ENCODE peak calls at places on chromosome 17, in nine cellular contexts. V is small intestine, T is cardiac muscle cell, J is PC-3, N is SJSA1, U is aorta, K is uterus, W is IMR-90, A is testis. F is an unnamed sample. For H3K27me3, the result is how much of the 10 kb centered on the place peaks cover.

GRCh38 chr17:77618173-77618572 is 340.3 kb upstream of the TNRC6C start:
- DNase-seq in V (no peak), T (no peak), J (no peak), N (no peak), U (peak), K (no peak), W (no peak), A (no peak), F (peak)

GRCh38 chr17:50064253-50064991 is 8.5 kb downstream of the ITGA3 start:
- DNase-seq in V (no peak), T (peak), J (peak), N (peak), U (peak), K (peak), W (peak), A (peak), F (no peak)

GRCh38 chr17:59357219-59357699 is 25.8 kb downstream of the YPEL2 start:
- DNase-seq in V (no peak), T (no peak), J (no peak), N (no peak), U (no peak), K (no peak), W (no peak), A (no peak), F (no peak)

GRCh38 chr17:73478768-73479424 is 165.3 kb downstream of the SDK2 start:
- DNase-seq in V (no peak), T (no peak), J (peak), N (no peak), U (no peak), K (no peak), W (no peak), A (no peak), F (no peak)

GRCh38 chr17:72579990-72580320 is 459.1 kb downstream of the SOX9 start:
- DNase-seq in V (no peak), T (no peak), J (no peak), N (no peak), U (no peak), K (no peak), W (no peak), A (no peak), F (no peak)

GRCh38 chr17:45677770-45678169 is 106.3 kb upstream of the CRHR1 start:
- DNase-seq in V (no peak), T (no peak), J (peak), N (no peak), U (no peak), K (no peak), W (peak), A (no peak), F (no peak)

GRCh38 chr17:73410586-73411329 is 99.0 kb upstream of the CDC42EP4 start:
- DNase-seq in V (no peak), T (no peak), J (no peak), N (no peak), U (peak), K (no peak), W (no peak), A (peak), F (no peak)

GRCh38 chr17:73711184-73711583 is 66.9 kb upstream of the SDK2 start:
- DNase-seq in V (no peak), T (no peak), J (no peak), N (no peak), U (no peak), K (no peak), W (no peak), A (no peak), F (no peak)

GRCh38 chr17:66633322-66633965 is 201.5 kb upstream of the CACNG5 start:
- DNase-seq in V (peak), T (peak), J (no peak), N (no peak), U (no peak), K (no peak), W (peak), A (no peak), F (no peak)

GRCh38 chr17:31918701-31919128 is 17.2 kb upstream of the UTP6 start:
- DNase-seq in V (no peak), T (no peak), J (no peak), N (peak), U (no peak), K (no peak), W (peak), A (no peak), F (no peak)

GRCh38 chr17:4935650-4936049 is 3.6 kb downstream of the GP1BA start:
- DNase-seq in V (no peak), T (no peak), J (no peak), N (no peak), U (no peak), K (no peak), W (no peak), A (no peak), F (no peak)

GRCh38 chr17:45127209-45127582 is 5.1 kb downstream of the PLCD3 start:
- DNase-seq in V (peak), T (peak), J (no peak), N (no peak), U (no peak), K (no peak), W (no peak), A (no peak), F (no peak)

GRCh38 chr17:21551081-21551881 is 141.0 kb upstream of the KCNJ18 start:
- DNase-seq in V (peak), T (peak), J (peak), N (peak), U (peak), K (peak), W (peak), A (peak), F (peak)

GRCh38 chr17:58327363-58328194 is 1.0 kb downstream of the TSPOAP1 start:
- DNase-seq in V (no peak), T (no peak), J (no peak), N (no peak), U (peak), K (no peak), W (no peak), A (no peak), F (no peak)

GRCh38 chr17:55911186-55911585 is 160.3 kb downstream of the PCTP start:
- DNase-seq in V (no peak), T (no peak), J (no peak), N (no peak), U (no peak), K (no peak), W (no peak), A (no peak), F (no peak)

GRCh38 chr17:10526517-10526916 is 8.2 kb upstream of the MYH1 start:
- DNase-seq in V (no peak), T (no peak), J (no peak), N (no peak), U (no peak), K (no peak), W (no peak), A (peak), F (no peak)

GRCh38 chr17:65393514-65393913 is 167.9 kb downstream of the AXIN2 start:
- DNase-seq in V (no peak), T (no peak), J (no peak), N (no peak), U (no peak), K (no peak), W (no peak), A (no peak), F (no peak)

GRCh38 chr17:9050801-9051401 is 29.6 kb downstream of the NTN1 start:
- DNase-seq in V (no peak), T (no peak), J (peak), N (peak), U (no peak), K (no peak), W (no peak), A (no peak), F (no peak)

GRCh38 chr17:4837471-4838305 is 4.5 kb downstream of the MINK1 start:
- DNase-seq in V (no peak), T (no peak), J (no peak), N (no peak), U (no peak), K (no peak), W (no peak), A (peak), F (no peak)

GRCh38 chr17:64472564-64472963 is 23.6 kb downstream of the MILR1 start:
- DNase-seq in V (no peak), T (no peak), J (no peak), N (no peak), U (no peak), K (no peak), W (no peak), A (no peak), F (no peak)

GRCh38 chr17:65052585-65052984 is 4.0 kb downstream of the GNA13 start:
- DNase-seq in V (no peak), T (no peak), J (no peak), N (peak), U (no peak), K (no peak), W (no peak), A (no peak), F (no peak)

GRCh38 chr17:57033296-57033695 is 51.8 kb upstream of the AKAP1 start:
- DNase-seq in V (no peak), T (peak), J (peak), N (no peak), U (no peak), K (no peak), W (no peak), A (peak), F (no peak)

GRCh38 chr17:54727624-54728023 is 173.0 kb upstream of the TOM1L1 start:
- DNase-seq in V (no peak), T (no peak), J (no peak), N (no peak), U (no peak), K (no peak), W (no peak), A (no peak), F (no peak)

GRCh38 chr17:27544350-27545131 is 86.4 kb upstream of the LGALS9 start:
- DNase-seq in V (no peak), T (no peak), J (no peak), N (no peak), U (peak), K (no peak), W (peak), A (no peak), F (peak)

GRCh38 chr17:15918261-15918660 is 26.7 kb upstream of the ADORA2B start:
- DNase-seq in V (no peak), T (no peak), J (peak), N (no peak), U (no peak), K (no peak), W (no peak), A (no peak), F (no peak)

GRCh38 chr17:15917021-15917438 is 27.9 kb upstream of the ADORA2B start:
- DNase-seq in V (no peak), T (no peak), J (no peak), N (no peak), U (no peak), K (no peak), W (no peak), A (no peak), F (no peak)

GRCh38 chr17:15918661-15919259 is 26.2 kb upstream of the ADORA2B start:
- DNase-seq in V (no peak), T (no peak), J (peak), N (no peak), U (no peak), K (no peak), W (no peak), A (no peak), F (no peak)

GRCh38 chr17:15915996-15916395 is 28.9 kb upstream of the ADORA2B start:
- DNase-seq in V (no peak), T (no peak), J (no peak), N (no peak), U (no peak), K (no peak), W (no peak), A (no peak), F (no peak)

DNA sequence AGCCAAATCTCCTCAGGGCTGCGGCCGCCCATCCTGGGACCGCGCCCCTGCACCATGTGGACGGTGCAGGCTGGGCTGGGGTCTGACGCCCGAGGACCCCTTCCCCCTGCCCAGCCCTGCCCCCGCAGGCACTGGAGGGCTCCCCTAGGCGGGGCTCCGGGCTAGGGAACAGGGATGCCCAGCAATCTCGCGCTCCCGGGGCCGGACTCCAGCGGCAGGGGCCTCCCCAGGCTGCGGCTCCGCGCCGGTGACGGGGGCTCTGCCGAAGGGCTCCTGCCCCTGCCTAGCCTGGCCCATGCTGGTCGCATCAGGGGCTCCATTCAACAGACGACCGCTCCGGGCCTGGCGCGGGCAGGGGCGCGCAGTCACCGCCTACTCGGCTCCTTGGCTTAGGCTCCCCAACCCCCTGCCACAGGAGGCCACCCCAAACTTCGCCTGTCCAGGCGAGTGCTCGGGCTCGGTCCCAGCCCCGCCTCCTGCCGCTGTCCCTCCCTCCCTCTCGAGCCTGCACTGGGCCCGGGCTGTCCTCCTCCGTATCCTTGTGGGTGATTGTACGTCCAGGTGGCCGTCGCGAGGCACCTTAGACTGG is 27.4 kb upstream of the ADORA2B start:
- DNase-seq in V (no peak), T (no peak), J (no peak), N (no peak), U (no peak), K (no peak), W (no peak), A (no peak), F (no peak)
- H3K27me3 ChIP-seq in V (under half), T (under half), J (under half), N (under half), U (under half), K (under half), W (under half), A (under half), F (under half)

DNA sequence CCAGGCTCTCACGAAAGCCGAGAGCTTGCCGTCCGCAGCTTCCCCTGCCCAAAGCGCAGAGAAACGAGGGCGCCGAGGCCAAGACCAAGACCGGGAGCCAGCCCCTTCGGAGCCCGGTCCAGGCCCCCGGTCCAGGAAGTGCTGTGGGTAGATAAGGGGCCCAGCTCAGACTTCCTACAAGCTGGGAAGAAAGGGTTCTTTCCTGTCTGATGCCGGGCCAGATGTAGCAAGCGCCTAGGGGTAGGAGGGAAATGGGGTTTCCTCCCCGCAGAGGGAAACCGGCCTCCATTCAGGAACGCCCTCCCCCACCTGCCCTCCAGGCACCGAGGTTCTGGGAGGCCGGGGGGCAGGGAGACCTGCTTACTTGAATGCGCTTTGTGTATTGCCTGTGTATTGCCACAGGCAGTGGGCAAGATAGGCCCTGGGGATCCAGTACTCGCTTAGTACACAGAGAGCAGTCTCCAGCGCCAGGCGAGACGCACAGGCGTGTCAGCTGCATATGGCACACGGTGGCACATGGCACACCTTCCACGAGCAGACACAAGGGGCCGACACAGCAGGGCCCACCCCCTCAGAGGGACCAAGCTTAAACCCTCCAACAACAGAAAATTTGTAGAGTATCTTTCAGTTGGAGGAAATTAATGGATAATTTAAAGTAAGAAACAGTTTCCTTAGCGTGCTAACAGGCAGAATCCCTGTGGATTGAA is 1.0 kb upstream of the CYB561 start:
- DNase-seq in V (peak), T (no peak), J (peak), N (no peak), U (no peak), K (no peak), W (no peak), A (peak), F (peak)
- H3K27me3 ChIP-seq in V (under half), T (under half), J (under half), N (under half), U (under half), K (under half), W (under half), A (under half), F (under half)

GRCh38 chr17:39668141-39668924 is at the start of gene PNMT:
- DNase-seq in V (peak), T (peak), J (peak), N (peak), U (peak), K (peak), W (peak), A (peak), F (no peak)
- H3K27me3 ChIP-seq in V (under half), T (under half), J (under half), N (under half), U (under half), K (under half), W (under half), A (under half), F (under half)

GRCh38 chr17:7914771-7915610 is 1.1 kb downstream of the RNF227 start:
- DNase-seq in V (peak), T (peak), J (peak), N (no peak), U (no peak), K (peak), W (peak), A (peak), F (no peak)

GRCh38 chr17:7916799-7917198 is 710 bp upstream of the RNF227 start:
- DNase-seq in V (no peak), T (no peak), J (no peak), N (no peak), U (peak), K (peak), W (peak), A (no peak), F (peak)

GRCh38 chr17:7912927-7913524 is 3.1 kb downstream of the RNF227 start:
- DNase-seq in V (peak), T (peak), J (peak), N (no peak), U (no peak), K (no peak), W (peak), A (peak), F (peak)

GRCh38 chr17:7916383-7916677 is 241 bp upstream of the RNF227 start:
- DNase-seq in V (no peak), T (no peak), J (no peak), N (no peak), U (peak), K (no peak), W (no peak), A (no peak), F (no peak)

DNA sequence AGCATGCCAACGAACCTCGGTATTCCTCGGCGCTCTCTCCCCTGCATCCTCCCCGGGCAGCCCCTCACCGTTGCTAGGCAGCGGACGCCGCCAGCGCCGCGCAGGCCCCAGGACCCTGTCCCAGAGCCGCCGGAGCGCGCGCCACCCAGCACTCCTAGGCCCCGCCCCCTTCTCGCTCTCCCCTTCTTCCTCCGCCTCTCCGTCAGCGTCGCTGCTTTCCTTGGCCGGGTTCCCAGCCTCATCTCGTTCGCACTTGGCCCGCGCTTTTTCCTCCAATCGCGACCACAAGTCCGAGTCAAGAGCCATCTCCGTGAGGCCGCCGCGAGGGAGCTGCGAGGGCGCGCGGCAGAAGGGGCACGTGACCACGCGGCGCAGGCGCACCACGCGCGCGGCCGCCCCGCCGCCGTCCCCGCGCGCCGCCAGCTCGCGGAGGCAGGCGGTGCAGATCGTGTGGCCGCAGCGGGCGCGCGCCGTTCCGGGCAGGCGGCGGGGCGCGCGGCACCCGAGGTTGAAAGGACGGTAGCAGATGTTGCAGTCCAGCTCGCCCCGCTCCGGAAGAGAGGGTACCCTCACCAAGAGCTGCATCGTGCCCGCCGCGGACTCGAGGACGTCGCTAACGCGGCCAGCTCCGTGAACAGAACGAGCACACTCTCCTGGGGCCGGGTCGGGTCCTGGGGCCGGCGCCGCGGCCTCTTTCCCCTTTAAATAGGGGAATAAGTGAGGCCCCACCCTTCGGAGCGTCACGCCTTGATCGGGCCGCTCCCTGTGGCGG is at the start of gene RNF227:
- DNase-seq in V (peak), T (peak), J (peak), N (peak), U (peak), K (peak), W (peak), A (peak), F (peak)
- H3K27me3 ChIP-seq in V (under half), T (under half), J (under half), N (under half), U (under half), K (under half), W (under half), A (under half), F (under half)

DNA sequence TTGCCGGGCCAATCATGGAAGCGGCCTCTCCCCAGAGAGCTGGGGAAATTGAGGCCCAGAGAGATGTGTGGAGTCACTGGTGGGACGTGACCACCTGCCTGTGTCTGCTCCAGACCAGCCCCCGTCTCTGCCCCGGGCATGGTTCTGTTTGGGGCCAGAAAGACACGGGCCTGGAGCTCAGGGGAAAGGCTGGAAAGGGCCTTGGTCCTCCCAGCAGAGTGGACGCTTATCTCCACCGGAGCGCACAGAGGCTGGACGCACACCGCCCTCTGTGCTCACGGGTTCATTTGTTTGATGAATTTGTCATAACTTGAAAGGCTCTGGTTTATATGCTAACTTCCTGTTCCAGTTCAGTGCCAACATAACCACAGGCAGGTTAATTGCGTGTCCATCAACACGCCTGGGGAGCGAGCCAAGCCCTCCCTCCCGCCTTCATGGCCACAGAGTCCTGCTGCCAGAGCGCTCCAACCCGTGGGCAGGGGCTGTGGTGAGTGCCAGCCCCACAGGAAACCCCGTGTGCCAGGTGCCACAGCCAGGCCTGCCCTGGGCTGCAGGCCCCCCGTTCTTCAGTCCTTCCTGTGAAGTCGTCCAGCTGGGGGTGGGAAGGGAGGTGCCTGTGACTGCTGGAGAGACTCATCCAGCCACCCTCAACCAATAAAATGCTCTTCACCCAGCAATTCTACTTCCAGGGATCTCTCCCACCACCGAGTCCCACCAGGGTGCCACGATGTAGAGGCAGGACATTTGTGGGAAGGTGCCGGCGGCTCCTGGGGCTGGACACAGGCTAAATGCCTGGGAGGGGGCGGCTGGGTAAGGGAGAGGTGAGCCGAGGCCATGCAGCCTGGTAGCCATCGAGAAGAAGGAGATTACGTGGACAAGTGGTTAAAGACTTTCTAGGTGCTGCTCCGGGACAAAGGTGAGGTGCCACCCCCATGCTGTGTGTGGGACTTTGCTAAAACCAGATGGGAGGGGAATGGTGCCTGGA is 29.4 kb upstream of the BAHCC1 start:
- DNase-seq in V (peak), T (no peak), J (peak), N (no peak), U (no peak), K (peak), W (peak), A (no peak), F (peak)
- H3K27me3 ChIP-seq in V (under half), T (under half), J (under half), N (under half), U (under half), K (under half), W (under half), A (under half), F (under half)

F was measured in DND-41.